ENCODE peak calls at places on chromosomes 5 and 9, in nine cellular contexts. L, Q, J, E, W, Y, H, V and X are unnamed samples.
A peak's percentile ranks its signal among the peaks of the same experiment; 100 is the strongest.

GRCh38 chr9:99425124-99425523 is 203.0 kb downstream of the SEC61B start:
- DNase-seq in L (no peak), Q (no peak), J (no peak), E (no peak), W (no peak), Y (no peak), H (no peak), V (no peak), X (no peak)

GRCh38 chr5:150411245-150411979 is 1.3 kb downstream of the CD74 start:
- DNase-seq in L (no peak), Q (no peak), J (no peak), E (no peak), W (no peak), Y (no peak), H (no peak), V (no peak), X (no peak)

GRCh38 chr9:13427587-13427986 is 148.1 kb upstream of the MPDZ start:
- DNase-seq in L (peak; percentile 44), Q (peak; percentile 63), J (peak; percentile 85), E (peak; percentile 23), W (no peak), Y (peak; percentile 30), H (peak; percentile 12), V (peak; percentile 56), X (no peak)

GRCh38 chr5:115194671-115195070 is 25.0 kb upstream of the TRIM36 start:
- DNase-seq in L (no peak), Q (peak; percentile 24), J (peak; percentile 17), E (peak; percentile 49), W (no peak), Y (no peak), H (no peak), V (no peak), X (no peak)

GRCh38 chr5:143195496-143195895 is 208.0 kb downstream of the NR3C1 start:
- DNase-seq in L (no peak), Q (no peak), J (peak; percentile 68), E (no peak), W (peak; percentile 30), Y (no peak), H (no peak), V (no peak), X (no peak)

GRCh38 chr5:166340039-166340438 is 1951.4 kb upstream of the WWC1 start:
- DNase-seq in L (no peak), Q (no peak), J (no peak), E (no peak), W (no peak), Y (no peak), H (no peak), V (no peak), X (no peak)

GRCh38 chr5:76709762-76710161 is 6.2 kb upstream of the F2R start:
- DNase-seq in L (no peak), Q (peak; percentile 80), J (peak; percentile 71), E (peak; percentile 60), W (no peak), Y (no peak), H (no peak), V (peak; percentile 33), X (no peak)

GRCh38 chr5:180557201-180557809 is 34.0 kb downstream of the SCGB3A1 start:
- DNase-seq in L (no peak), Q (no peak), J (no peak), E (no peak), W (no peak), Y (no peak), H (no peak), V (peak; percentile 7), X (no peak)

GRCh38 chr9:24497671-24498070 is 48.0 kb downstream of the IZUMO3 start:
- DNase-seq in L (no peak), Q (no peak), J (no peak), E (no peak), W (no peak), Y (no peak), H (no peak), V (no peak), X (no peak)

GRCh38 chr5:42404366-42404765 is 18.9 kb upstream of the GHR start:
- DNase-seq in L (no peak), Q (no peak), J (peak; percentile 2), E (no peak), W (no peak), Y (no peak), H (no peak), V (no peak), X (no peak)

GRCh38 chr5:42943931-42944631 is 96.0 kb downstream of the ANXA2R start:
- DNase-seq in L (no peak), Q (peak; percentile 30), J (peak; percentile 14), E (no peak), W (no peak), Y (no peak), H (no peak), V (no peak), X (no peak)

GRCh38 chr5:174642816-174643405 is 81.5 kb upstream of the MSX2 start:
- DNase-seq in L (no peak), Q (no peak), J (no peak), E (no peak), W (no peak), Y (no peak), H (no peak), V (peak; percentile 11), X (no peak)

GRCh38 chr9:27436234-27436633 is 87.9 kb upstream of the IFNK start:
- DNase-seq in L (no peak), Q (no peak), J (no peak), E (no peak), W (no peak), Y (no peak), H (no peak), V (peak; percentile 19), X (no peak)
- TF ChIP-seq CTCF in L (no peak), Q (no peak), J (no peak), E (no peak), W (no peak), Y (no peak), H (no peak), V (no peak), X (no peak)

DNA sequence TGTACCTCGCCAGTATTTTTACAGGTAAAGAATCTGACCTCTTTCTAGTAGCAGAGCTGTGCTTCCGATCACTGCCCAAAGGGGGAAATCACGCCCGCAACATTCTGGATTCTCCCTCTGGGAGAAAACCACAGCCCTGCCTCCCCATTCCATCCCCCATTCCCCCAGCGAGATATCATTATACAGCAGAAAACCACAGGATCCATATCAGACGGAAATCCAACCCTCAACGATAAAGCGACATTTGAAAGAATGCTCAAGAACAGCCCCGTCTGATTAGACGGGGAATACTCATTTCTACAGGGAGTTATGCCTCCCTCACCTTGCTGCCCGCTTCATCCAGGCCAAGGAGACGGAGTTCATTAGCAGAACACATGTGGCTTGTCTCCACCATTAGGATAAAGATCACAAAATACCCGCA is 172.8 kb downstream of the COL23A1 start:
- DNase-seq in L (no peak), Q (no peak), J (no peak), E (no peak), W (no peak), Y (no peak), H (no peak), V (no peak), X (no peak)
- TF ChIP-seq CTCF in L (no peak), Q (no peak), J (no peak), E (no peak), W (no peak), Y (no peak), H (no peak), V (no peak), X (no peak)

GRCh38 chr5:120101771-120102170 is 362.3 kb upstream of the PRR16 start:
- DNase-seq in L (no peak), Q (no peak), J (no peak), E (no peak), W (no peak), Y (no peak), H (no peak), V (no peak), X (no peak)

GRCh38 chr5:120108586-120109254 is 355.4 kb upstream of the PRR16 start:
- DNase-seq in L (no peak), Q (no peak), J (peak; percentile 21), E (no peak), W (no peak), Y (no peak), H (no peak), V (no peak), X (no peak)

GRCh38 chr5:120103498-120103897 is 360.6 kb upstream of the PRR16 start:
- DNase-seq in L (no peak), Q (no peak), J (no peak), E (no peak), W (no peak), Y (no peak), H (no peak), V (no peak), X (no peak)

DNA sequence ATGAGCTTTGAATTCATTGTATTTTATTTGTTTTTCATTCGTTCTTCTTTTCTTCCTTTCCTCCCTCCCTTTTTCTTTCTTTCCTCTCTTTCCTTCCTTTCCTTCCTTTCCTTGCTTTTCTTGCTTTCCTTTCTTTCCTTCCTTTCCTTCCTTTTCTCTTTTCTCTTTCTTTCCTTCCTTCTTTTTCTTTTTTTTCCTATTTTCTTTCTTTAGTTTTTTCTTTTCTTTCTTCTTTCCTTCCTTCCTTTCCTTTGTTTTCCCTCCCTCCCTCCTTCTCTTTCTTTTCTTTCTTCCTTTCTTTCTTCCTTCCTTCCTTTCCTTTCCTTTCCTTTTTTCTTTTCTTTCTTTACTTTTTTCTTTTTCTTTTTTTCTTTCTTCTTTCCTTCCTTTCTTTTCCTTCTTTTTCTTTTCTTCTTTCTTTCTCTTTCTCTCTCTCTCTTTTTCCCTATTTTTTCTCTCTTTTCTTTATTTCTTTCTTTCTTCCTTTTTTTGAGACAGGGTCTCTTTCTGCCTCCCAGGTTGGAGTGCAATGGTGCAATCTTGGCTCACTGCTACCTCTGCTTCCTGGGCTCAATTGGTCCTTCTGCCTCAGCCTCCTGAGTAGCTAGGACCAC is 357.1 kb upstream of the PRR16 start:
- DNase-seq in L (no peak), Q (no peak), J (no peak), E (no peak), W (no peak), Y (no peak), H (no peak), V (no peak), X (no peak)
- TF ChIP-seq CTCF in L (no peak), Q (no peak), J (no peak), E (no peak), W (no peak), Y (no peak), H (no peak), V (no peak), X (no peak)

GRCh38 chr9:129886226-129887174 is 51.2 kb downstream of the USP20 start:
- DNase-seq in L (no peak), Q (no peak), J (peak; percentile 16), E (no peak), W (no peak), Y (peak; percentile 54), H (no peak), V (no peak), X (no peak)

GRCh38 chr9:129884220-129885017 is 49.2 kb downstream of the USP20 start:
- DNase-seq in L (peak; percentile 91), Q (peak; percentile 72), J (peak; percentile 74), E (peak; percentile 61), W (peak; percentile 89), Y (peak; percentile 82), H (peak; percentile 73), V (peak; percentile 87), X (peak; percentile 87)

GRCh38 chr9:129885670-129886106 is 50.4 kb downstream of the USP20 start:
- DNase-seq in L (peak; percentile 79), Q (peak; percentile 91), J (peak; percentile 96), E (peak; percentile 80), W (peak; percentile 91), Y (peak; percentile 79), H (peak; percentile 82), V (peak; percentile 91), X (peak; percentile 92)

GRCh38 chr9:129887210-129888084 is 52.2 kb downstream of the USP20 start:
- DNase-seq in L (no peak), Q (peak; percentile 52), J (peak; percentile 75), E (no peak), W (no peak), Y (peak; percentile 41), H (no peak), V (no peak), X (no peak)

GRCh38 chr9:129885018-129885669 is 49.9 kb downstream of the USP20 start:
- DNase-seq in L (no peak), Q (no peak), J (no peak), E (no peak), W (no peak), Y (peak; percentile 59), H (no peak), V (peak; percentile 48), X (no peak)
- TF ChIP-seq CTCF in L (peak; percentile 40), Q (peak; percentile 16), J (no peak), E (peak; percentile 27), W (no peak), Y (no peak), H (no peak), V (peak; percentile 42), X (no peak)